ENCODE peak calls at places on chromosomes 3 and 15, in five cellular contexts. Q is neural progenitor cell, X is H9, H is astrocyte, U is endodermal cell. F is an unnamed sample.

GRCh38 chr15:85742186-85742751 is 52.5 kb downstream of the KLHL25 start:
- DNase-seq in H (no peak), U (peak), Q (no peak), X (no peak), F (no peak)

GRCh38 chr15:64460737-64461576 is 579 bp downstream of the ZNF609 start:
- DNase-seq in H (peak), X (peak), U (peak), Q (peak), F (no peak)

GRCh38 chr3:143503325-143503885 is 344.9 kb downstream of the SLC9A9 start:
- DNase-seq in U (no peak), Q (no peak), X (no peak), H (no peak), F (no peak)

GRCh38 chr15:38554354-38554753 is 10.3 kb downstream of the RASGRP1 start:
- DNase-seq in X (no peak), H (peak), Q (no peak), U (no peak), F (no peak)

GRCh38 chr3:159977295-159977694 is 11.3 kb upstream of the IL12A start:
- DNase-seq in Q (no peak), X (no peak), U (no peak), H (no peak), F (no peak)

GRCh38 chr15:67074886-67075229 is 9.5 kb downstream of the SMAD3 start:
- DNase-seq in U (no peak), X (no peak), Q (no peak), H (no peak), F (no peak)

GRCh38 chr3:62940763-62941632 is 65.8 kb upstream of the CADPS start:
- DNase-seq in U (peak), Q (peak), H (peak), X (no peak), F (no peak)

GRCh38 chr15:96896766-96897165 is 566.3 kb downstream of the NR2F2 start:
- DNase-seq in U (no peak), X (no peak), Q (no peak), H (no peak), F (no peak)

GRCh38 chr15:89409184-89409992 is 74.8 kb upstream of the POLG start:
- DNase-seq in Q (peak), H (no peak), X (no peak), U (peak), F (no peak)

GRCh38 chr3:37174532-37175126 is at the start of gene LRRFIP2:
- DNase-seq in X (no peak), Q (no peak), H (peak), U (no peak), F (no peak)

GRCh38 chr3:128787256-128788253 is 61.6 kb downstream of the RAB7A start:
- DNase-seq in Q (peak), X (peak), H (peak), U (peak), F (no peak)

GRCh38 chr3:133412511-133413165 is 12.8 kb downstream of the BFSP2 start:
- DNase-seq in H (no peak), Q (no peak), X (no peak), U (peak), F (no peak)

GRCh38 chr15:90190606-90191343 is 10.4 kb upstream of the SEMA4B start:
- DNase-seq in X (no peak), H (no peak), U (no peak), Q (no peak), F (no peak)

GRCh38 chr15:57969355-57969754 is 96.2 kb downstream of the ALDH1A2 start:
- DNase-seq in H (no peak), Q (peak), U (no peak), X (no peak), F (no peak)

GRCh38 chr3:8201886-8202285 is 299.7 kb upstream of the LMCD1 start:
- DNase-seq in U (no peak), H (peak), Q (peak), X (no peak), F (no peak)

GRCh38 chr3:73409405-73409804 is 215.3 kb downstream of the PDZRN3 start:
- DNase-seq in X (no peak), U (no peak), H (peak), Q (no peak), F (no peak)

GRCh38 chr15:99371180-99372103 is 120.2 kb downstream of the LRRC28 start:
- DNase-seq in Q (no peak), H (peak), X (no peak), U (no peak), F (no peak)

GRCh38 chr3:78562318-78562717 is 1205.5 kb downstream of the ROBO1 start:
- DNase-seq in H (no peak), U (no peak), Q (no peak), X (no peak), F (no peak)

GRCh38 chr15:38076806-38077205 is 142.4 kb downstream of the TMCO5A start:
- DNase-seq in U (peak), X (peak), Q (peak), H (no peak), F (no peak)

GRCh38 chr3:34203386-34203785 is 405.0 kb downstream of the PDCD6IP start:
- DNase-seq in H (no peak), Q (no peak), X (no peak), U (no peak), F (no peak)

GRCh38 chr15:100671858-100672543 is 69.6 kb downstream of the ASB7 start:
- DNase-seq in Q (peak), H (no peak), X (peak), U (peak), F (no peak)

GRCh38 chr3:60046212-60046611 is 996.4 kb upstream of the CFAP20DC start:
- DNase-seq in Q (no peak), H (no peak), X (no peak), U (no peak), F (no peak)

GRCh38 chr3:14378415-14378814 is 24.0 kb upstream of the SLC6A6 start:
- DNase-seq in U (no peak), X (no peak), H (no peak), Q (no peak), F (no peak)

GRCh38 chr3:3151513-3151912 is 24.8 kb downstream of the TRNT1 start:
- DNase-seq in H (no peak), U (no peak), X (no peak), Q (no peak), F (no peak)

GRCh38 chr15:47961401-47962090 is 159.2 kb upstream of the SLC24A5 start:
- DNase-seq in X (no peak), H (no peak), U (no peak), Q (no peak), F (no peak)

GRCh38 chr3:33901862-33902563 is 103.6 kb downstream of the PDCD6IP start:
- DNase-seq in Q (no peak), X (no peak), H (no peak), U (no peak), F (no peak)

GRCh38 chr15:74453925-74454763 is 6.8 kb downstream of the UBL7 start:
- DNase-seq in X (no peak), U (no peak), H (peak), Q (no peak), F (no peak)

GRCh38 chr3:94082412-94082937 is 19.6 kb downstream of the NSUN3 start:
- DNase-seq in X (no peak), H (peak), U (no peak), Q (no peak), F (no peak)

GRCh38 chr3:38811822-38812221 is 4.2 kb downstream of the SCN10A start:
- DNase-seq in Q (no peak), H (no peak), U (no peak), X (peak), F (no peak)

GRCh38 chr15:80309769-80310384 is 57.9 kb upstream of the CTXND1 start:
- DNase-seq in X (no peak), H (no peak), U (peak), Q (peak), F (peak)

GRCh38 chr3:72151465-72152238 is 366.7 kb upstream of the PROK2 start:
- DNase-seq in H (no peak), X (no peak), U (no peak), Q (no peak), F (no peak)

DNA sequence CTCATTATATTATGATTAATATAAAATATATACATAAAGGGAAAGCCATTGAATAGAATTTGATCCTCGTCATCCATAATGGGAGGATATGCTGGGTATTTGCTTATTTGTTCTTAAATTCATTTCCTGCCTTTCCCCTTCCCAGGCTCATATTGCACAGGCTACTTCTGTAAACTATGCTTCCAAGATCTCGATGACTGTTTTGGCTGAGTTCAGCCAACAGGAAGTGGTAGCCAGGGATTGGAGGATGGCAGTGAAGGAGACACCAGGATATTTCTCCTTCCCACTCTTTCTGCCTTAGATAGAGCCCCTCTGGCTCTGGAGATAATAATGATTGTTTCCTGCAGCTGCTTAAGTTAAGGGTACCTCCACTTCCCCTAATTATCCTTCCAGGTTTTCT is 44.3 kb upstream of the DYNC1LI1 start:
- DNase-seq in H (peak), U (no peak), X (no peak), Q (no peak), F (no peak)
- H3K9ac ChIP-seq in H (no peak), U (no peak), X (no peak), Q (no peak), F (no peak)

GRCh38 chr15:49908571-49909295 is 210.3 kb downstream of the ATP8B4 start:
- DNase-seq in X (no peak), H (no peak), U (no peak), Q (no peak), F (no peak)
- H3K9ac ChIP-seq in X (no peak), H (no peak), U (no peak), Q (no peak), F (no peak)

GRCh38 chr3:194142156-194142910 is 6.4 kb downstream of the HES1 start:
- DNase-seq in X (peak), U (no peak), Q (peak), H (no peak), F (no peak)
- H3K9ac ChIP-seq in X (no peak), U (peak), Q (no peak), H (peak), F (peak)

DNA sequence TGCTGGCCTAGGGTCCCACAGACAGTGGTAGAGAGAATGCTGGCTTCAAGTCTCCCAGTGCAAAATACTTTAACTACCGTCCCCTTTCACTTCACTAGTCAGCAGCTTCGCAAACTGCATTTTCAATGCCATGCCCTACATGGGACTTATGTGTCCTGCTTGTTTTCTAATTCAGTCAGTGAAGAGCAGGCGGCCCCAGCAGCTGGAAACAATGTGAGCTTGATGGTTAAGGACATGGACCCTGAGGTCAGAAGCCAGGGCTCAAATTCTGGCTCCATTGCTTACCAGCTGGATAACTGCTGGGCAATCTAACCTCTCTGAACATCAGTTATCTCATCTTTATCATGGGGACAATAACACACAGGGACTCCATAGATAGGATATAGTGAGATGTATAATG is 58.4 kb downstream of the SLC12A8 start:
- DNase-seq in U (peak), H (no peak), Q (no peak), X (no peak), F (no peak)
- H3K9ac ChIP-seq in U (no peak), H (no peak), Q (no peak), X (no peak), F (no peak)

GRCh38 chr3:150184426-150185071 is 213.9 kb upstream of the PFN2 start:
- DNase-seq in H (no peak), X (no peak), U (no peak), Q (no peak), F (no peak)
- H3K9ac ChIP-seq in H (peak), X (no peak), U (no peak), Q (no peak), F (no peak)

GRCh38 chr15:88324241-88325065 is 67.9 kb upstream of the NTRK3 start:
- DNase-seq in U (no peak), H (peak), Q (no peak), X (no peak), F (no peak)
- H3K9ac ChIP-seq in U (no peak), H (no peak), Q (no peak), X (no peak), F (no peak)

GRCh38 chr3:156782319-156782718 is 43.8 kb upstream of the LEKR1 start:
- DNase-seq in X (no peak), U (no peak), H (no peak), Q (no peak), F (no peak)

GRCh38 chr3:156776871-156777270 is 49.3 kb upstream of the LEKR1 start:
- DNase-seq in X (no peak), H (no peak), Q (no peak), U (no peak), F (no peak)

GRCh38 chr3:156782921-156783320 is 43.2 kb upstream of the LEKR1 start:
- DNase-seq in Q (no peak), X (no peak), U (no peak), H (no peak), F (no peak)

GRCh38 chr3:156787015-156787414 is 39.1 kb upstream of the LEKR1 start:
- DNase-seq in H (no peak), U (no peak), X (no peak), Q (no peak), F (no peak)

DNA sequence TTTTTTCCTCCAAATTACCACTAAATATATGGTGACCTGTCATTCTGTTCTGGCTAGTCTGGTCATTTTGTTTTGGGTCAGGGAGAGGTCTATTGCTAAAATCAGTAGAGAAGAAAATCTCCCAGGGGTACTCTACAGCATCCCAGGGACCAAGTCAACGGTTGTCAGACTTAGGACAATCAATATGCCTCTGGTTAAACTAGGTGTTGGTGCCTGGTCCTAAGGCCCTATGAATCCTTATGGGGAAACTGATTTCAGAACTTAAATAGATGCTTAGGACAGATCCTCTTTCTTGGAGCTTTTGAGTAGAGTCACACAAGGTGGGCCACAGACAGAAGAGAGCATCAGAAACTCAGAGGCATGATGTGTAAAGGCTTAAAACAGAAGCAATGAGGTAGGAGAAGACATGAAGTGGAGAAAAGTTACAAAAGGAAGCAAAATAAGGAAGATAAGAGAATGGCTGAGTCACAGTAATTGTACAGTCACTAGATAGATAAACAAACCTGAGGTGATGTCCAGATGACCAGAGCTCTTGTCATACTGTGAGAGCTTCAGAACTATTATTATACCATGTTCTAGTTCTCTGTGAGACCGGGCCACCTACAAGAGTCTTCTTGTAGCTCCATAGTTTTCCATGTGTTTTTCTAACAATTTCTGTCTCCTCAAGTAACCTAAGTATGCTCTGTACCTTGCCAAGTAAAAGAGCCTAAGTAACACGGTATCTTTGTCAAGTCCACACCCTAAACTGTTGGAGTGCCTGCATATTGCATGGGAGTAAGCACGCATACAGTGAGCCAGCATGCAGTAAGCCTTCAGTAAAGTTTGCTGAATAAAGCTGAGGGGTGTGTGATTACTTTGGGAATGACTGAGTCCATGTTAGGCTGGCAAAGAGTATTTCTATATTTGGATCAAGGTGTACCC is 44.6 kb upstream of the LEKR1 start:
- DNase-seq in U (no peak), H (peak), X (no peak), Q (no peak), F (no peak)
- H3K9ac ChIP-seq in U (no peak), H (peak), X (no peak), Q (no peak), F (no peak)

DNA sequence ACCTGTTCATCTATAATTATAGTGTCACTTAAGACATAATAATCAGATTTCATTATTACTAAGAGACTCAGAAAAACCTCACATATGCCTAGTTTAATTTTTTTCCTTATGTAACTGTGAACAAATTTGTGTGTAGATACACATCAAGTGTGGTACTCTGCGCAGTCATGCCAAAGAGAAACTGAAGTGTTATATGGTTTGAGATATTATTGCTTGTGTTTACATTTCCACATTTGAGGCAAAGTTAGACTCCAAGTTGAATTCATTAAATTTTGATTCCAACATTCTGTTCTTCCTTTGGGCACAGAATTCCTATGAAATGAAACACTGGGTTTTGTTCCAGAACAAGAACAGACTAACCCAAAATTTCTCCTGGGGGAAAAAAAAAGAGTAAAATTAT is 2.2 kb downstream of the MBNL1 start:
- DNase-seq in X (no peak), U (no peak), Q (no peak), H (no peak), F (no peak)
- H3K9ac ChIP-seq in X (no peak), U (no peak), Q (no peak), H (peak), F (no peak)

DNA sequence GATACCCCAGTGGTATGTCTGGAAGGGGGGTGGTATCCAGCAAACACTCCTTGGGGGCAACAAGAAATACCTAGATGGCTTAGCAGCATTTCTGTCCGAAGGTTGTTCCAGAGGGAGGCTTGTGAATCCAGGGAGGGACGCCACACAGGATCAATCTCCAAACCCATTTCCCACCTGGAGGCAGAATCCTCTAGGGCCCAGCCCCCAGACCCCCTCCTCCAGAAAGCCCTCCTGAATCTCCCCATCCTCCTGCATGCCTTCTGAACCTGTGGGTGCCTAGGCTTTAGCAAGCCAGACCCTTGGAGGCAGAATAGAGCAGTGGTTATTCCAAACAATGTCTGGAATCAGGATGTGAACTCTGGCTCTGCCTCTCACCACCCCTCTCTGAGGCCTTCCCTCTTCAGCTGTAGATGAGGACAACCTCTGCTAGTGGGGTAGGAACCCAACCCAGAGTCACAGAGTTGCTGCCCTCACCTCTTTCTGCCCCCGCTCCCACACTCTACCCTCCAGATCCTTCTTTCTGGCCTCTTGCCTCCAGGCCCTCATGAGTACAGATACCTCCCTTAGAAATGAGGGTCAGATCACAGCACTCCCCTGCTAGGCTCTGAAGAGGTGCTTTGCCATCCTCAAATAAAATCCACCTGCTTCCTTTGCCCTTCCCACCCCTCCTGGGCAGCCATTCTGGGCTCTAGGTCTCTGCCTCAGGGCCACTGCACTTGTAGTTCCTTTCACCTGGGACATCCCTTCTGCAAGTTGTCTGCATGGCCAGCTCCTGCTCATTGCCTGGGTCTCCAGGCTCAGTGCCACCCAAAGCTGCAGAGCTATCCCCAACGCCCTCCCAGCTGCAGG is 8.1 kb downstream of the CISH start:
- DNase-seq in U (no peak), X (no peak), Q (no peak), H (no peak), F (no peak)
- H3K9ac ChIP-seq in U (no peak), X (no peak), Q (no peak), H (no peak), F (no peak)

DNA sequence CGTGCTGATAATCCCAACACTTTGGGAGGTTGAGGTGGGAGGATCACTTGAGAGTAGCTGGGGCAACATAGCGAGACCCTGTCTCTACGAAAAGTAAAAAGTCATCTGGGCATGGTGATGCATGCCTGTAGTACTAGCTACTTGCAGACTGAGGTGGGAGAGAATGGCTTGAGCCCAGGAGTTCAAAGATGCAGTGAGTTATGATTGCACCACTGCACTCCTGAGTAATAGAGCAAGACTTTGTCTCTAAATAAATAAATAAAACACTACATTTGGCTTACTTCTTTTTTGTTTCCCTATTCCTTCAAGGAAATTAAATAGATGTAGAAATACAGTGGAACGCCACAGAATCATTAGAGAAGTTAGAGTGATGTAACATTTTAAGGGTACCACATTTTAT is 20.1 kb upstream of the LDHAL6B start:
- DNase-seq in Q (no peak), X (no peak), U (no peak), H (peak), F (no peak)
- H3K9ac ChIP-seq in Q (no peak), X (no peak), U (no peak), H (no peak), F (no peak)

F was measured in NT2/D1.